ENCODE peak calls at places on chromosomes 5 and 9, in seven cellular contexts. P is AG04450, E is tibial artery, O is epithelial cell of esophagus, J is AG09309, D is heart right ventricle, W is spleen. X is an unnamed sample.

GRCh38 chr9:129006328-129007034 is 21.6 kb downstream of the SH3GLB2 start:
- DNase-seq in D (peak; percentile 63), P (peak; percentile 23), E (peak; percentile 69), W (no peak), J (peak; percentile 23), O (peak; percentile 76), X (no peak)

GRCh38 chr9:4080889-4081548 is 218.8 kb downstream of the GLIS3 start:
- DNase-seq in D (no peak), J (no peak), O (no peak), E (no peak), W (no peak), P (no peak), X (no peak)

GRCh38 chr5:76942581-76942980 is 10.3 kb upstream of the CRHBP start:
- DNase-seq in D (no peak), W (no peak), E (no peak), J (no peak), O (peak; percentile 37), P (peak; percentile 6), X (no peak)

GRCh38 chr5:178991190-178992145 is 3.7 kb downstream of the GRM6 start:
- DNase-seq in D (no peak), O (no peak), J (no peak), P (no peak), E (no peak), W (peak; percentile 51), X (no peak)

GRCh38 chr5:78781611-78782356 is 133.2 kb upstream of the LHFPL2 start:
- DNase-seq in P (no peak), E (no peak), J (no peak), W (no peak), O (no peak), D (no peak), X (no peak)

GRCh38 chr5:53418844-53419243 is 61.6 kb upstream of the FST start:
- DNase-seq in D (no peak), J (peak; percentile 98), W (no peak), O (peak; percentile 90), E (no peak), P (peak; percentile 87), X (peak; percentile 46)

GRCh38 chr9:5953743-5954707 is 61.4 kb downstream of the RANBP6 start:
- DNase-seq in E (no peak), J (no peak), O (no peak), D (no peak), W (no peak), P (no peak), X (no peak)

GRCh38 chr9:95992536-95992935 is 117.0 kb downstream of the ERCC6L2 start:
- DNase-seq in D (no peak), O (no peak), E (no peak), J (no peak), W (no peak), P (no peak), X (no peak)

GRCh38 chr5:155342956-155343355 is 329.4 kb downstream of the KIF4B start:
- DNase-seq in W (no peak), E (no peak), P (no peak), J (no peak), D (no peak), O (no peak), X (no peak)

GRCh38 chr5:64637837-64638443 is 52.4 kb upstream of the SHISAL2B start:
- DNase-seq in P (no peak), D (no peak), W (no peak), E (no peak), O (no peak), J (no peak), X (no peak)

GRCh38 chr5:54518146-54519082 is 855 bp downstream of the SNX18 start:
- DNase-seq in P (no peak), J (no peak), E (peak; percentile 43), W (peak; percentile 95), O (peak; percentile 61), D (peak; percentile 75), X (no peak)

GRCh38 chr9:38048319-38048969 is 20.6 kb downstream of the SHB start:
- DNase-seq in W (no peak), E (no peak), J (peak; percentile 47), D (no peak), P (no peak), O (no peak), X (no peak)

GRCh38 chr9:108056805-108057386 is 567.3 kb upstream of the KLF4 start:
- DNase-seq in J (peak; percentile 80), W (no peak), P (no peak), E (no peak), D (no peak), O (peak; percentile 89), X (no peak)

GRCh38 chr9:131397100-131397790 is 3.4 kb downstream of the PRRC2B start:
- DNase-seq in P (no peak), O (peak; percentile 73), D (no peak), E (no peak), W (no peak), J (no peak), X (no peak)
- H3K4me3 ChIP-seq in P (peak overlapping the region; percentile 55), O (peak overlapping the region; percentile 36), D (no peak overlapping the region), E (peak overlapping the region; percentile 83), W (peak overlapping the region; percentile 94), J (no peak overlapping the region), X (peak overlapping the region; percentile 42)

GRCh38 chr5:130141689-130142320 is 237.5 kb downstream of the CHSY3 start:
- DNase-seq in P (peak; percentile 10), E (no peak), D (peak; percentile 15), O (peak; percentile 64), W (no peak), J (no peak), X (no peak)
- TF ChIP-seq CTCF in P (peak; percentile 88), E (peak; percentile 43), D (peak; percentile 58), O (peak; percentile 65), W (peak; percentile 52), J (peak; percentile 74), X (peak; percentile 97)

DNA sequence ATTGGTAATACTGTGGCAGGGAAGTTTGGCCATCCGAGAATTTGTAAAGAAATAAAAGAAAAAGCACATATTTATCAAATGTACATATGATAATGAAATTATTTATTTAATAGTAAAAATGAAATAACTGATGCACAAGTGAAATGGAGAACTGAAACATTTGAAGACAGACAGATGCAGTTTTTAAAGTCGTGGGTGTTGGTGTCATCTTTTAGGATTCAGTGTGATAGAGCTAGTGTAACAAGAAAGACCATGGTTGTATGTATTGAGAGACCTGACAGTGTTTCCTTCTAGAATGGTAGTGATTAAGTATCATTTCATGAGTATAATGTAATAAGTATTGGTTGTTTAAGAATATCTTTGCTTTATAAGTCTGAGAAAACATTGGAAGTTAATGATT is 2.4 kb downstream of the SEC61B start:
- DNase-seq in J (no peak), W (no peak), P (no peak), E (no peak), D (no peak), O (no peak), X (no peak)
- H3K4me3 ChIP-seq in J (no peak overlapping the region), W (peak overlapping the region; percentile 98), P (no peak overlapping the region), E (no peak overlapping the region), D (no peak overlapping the region), O (no peak overlapping the region), X (no peak overlapping the region)

GRCh38 chr5:95843733-95844223 is 21.3 kb upstream of the GLRX start:
- DNase-seq in D (no peak), O (no peak), W (no peak), J (peak; percentile 69), P (no peak), E (no peak), X (no peak)
- TF ChIP-seq CTCF in D (no peak), O (no peak), W (no peak), J (no peak), P (no peak), E (no peak), X (no peak)

GRCh38 chr5:32030686-32031478 is 143.2 kb downstream of the GOLPH3 start:
- DNase-seq in E (no peak), P (no peak), O (peak; percentile 70), J (no peak), D (no peak), W (no peak), X (no peak)

GRCh38 chr5:32027093-32027716 is 146.9 kb downstream of the GOLPH3 start:
- DNase-seq in J (no peak), P (no peak), W (peak; percentile 57), O (no peak), D (no peak), E (no peak), X (no peak)

GRCh38 chr5:32029291-32029690 is 144.8 kb downstream of the GOLPH3 start:
- DNase-seq in O (peak; percentile 44), D (no peak), P (no peak), J (no peak), W (peak; percentile 25), E (no peak), X (no peak)

GRCh38 chr5:32030226-32030625 is 143.9 kb downstream of the GOLPH3 start:
- DNase-seq in D (no peak), O (no peak), E (no peak), J (no peak), W (no peak), P (no peak), X (no peak)

DNA sequence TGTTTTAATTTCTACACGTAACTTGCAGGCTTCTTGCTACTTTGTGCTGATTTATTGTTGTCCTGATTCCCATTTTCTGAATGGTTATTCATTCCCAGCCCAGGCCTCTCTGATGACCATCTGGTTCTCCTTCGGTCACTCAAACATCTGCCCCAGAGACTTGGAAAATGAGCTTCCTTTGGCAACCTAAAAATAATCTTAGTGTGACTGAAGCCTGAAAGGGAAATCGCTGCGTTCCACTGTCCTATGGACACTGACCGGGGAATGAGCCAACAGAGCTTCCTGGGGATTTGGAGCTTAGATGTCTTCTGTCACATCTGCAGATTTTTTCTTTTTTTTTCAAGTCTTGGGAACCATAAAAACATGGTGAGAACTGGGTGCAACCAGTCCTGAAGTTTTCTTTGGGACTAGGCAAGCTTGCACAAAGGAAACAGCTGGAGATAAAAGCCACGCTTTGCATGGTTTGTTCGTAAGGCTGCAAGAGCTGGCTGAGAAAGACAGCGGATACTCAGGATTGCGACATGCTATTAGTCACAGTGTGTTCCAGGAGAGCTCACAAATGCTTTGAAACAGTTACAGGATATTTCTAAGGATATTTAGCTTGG is 146.3 kb downstream of the GOLPH3 start:
- DNase-seq in P (peak; percentile 82), J (peak; percentile 96), D (no peak), O (peak; percentile 96), E (peak; percentile 86), W (peak; percentile 16), X (peak; percentile 80)
- H3K4me3 ChIP-seq in P (peak overlapping the region; percentile 38), J (no peak overlapping the region), D (peak overlapping the region; percentile 11), O (no peak overlapping the region), E (no peak overlapping the region), W (no peak overlapping the region), X (no peak overlapping the region)

X was measured in retinal pigment epithelial cell.